ENCODE peak calls at places on chromosomes 16 and 17, in nine cellular contexts. F is Panc1, G is AG04450, E is neural crest cell, X is A549, Z is brain microvascular endothelial cell, P is Calu3, I is PC-9, A is body of pancreas. U is an unnamed sample.

GRCh38 chr16:14497245-14498082 is 132.6 kb downstream of the PARN start:
- DNase-seq in F (no peak), G (no peak), E (no peak), X (no peak), Z (no peak), P (no peak), I (no peak), A (no peak), U (no peak)

GRCh38 chr17:13584701-13585080 is 17.0 kb downstream of the HS3ST3A1 start:
- DNase-seq in F (no peak), G (no peak), E (no peak), X (no peak), Z (peak; percentile 52), P (no peak), I (no peak), A (no peak), U (no peak)

GRCh38 chr16:1503110-1503955 is 10.2 kb downstream of the TELO2 start:
- DNase-seq in F (no peak), G (no peak), E (no peak), X (no peak), Z (no peak), P (no peak), I (no peak), A (no peak), U (no peak)

GRCh38 chr17:66858182-66859083 is 23.5 kb downstream of the CACNG5 start:
- DNase-seq in F (no peak), G (no peak), E (no peak), X (no peak), Z (no peak), P (no peak), I (no peak), A (no peak), U (no peak)

GRCh38 chr17:43042025-43042424 is 17.0 kb downstream of the RND2 start:
- DNase-seq in F (no peak), G (no peak), E (no peak), X (no peak), Z (no peak), P (no peak), I (no peak), A (no peak), U (no peak)

GRCh38 chr16:11635127-11635652 is 33.1 kb upstream of the SNN start:
- DNase-seq in F (no peak), G (no peak), E (no peak), X (no peak), Z (no peak), P (no peak), I (no peak), A (no peak), U (no peak)

GRCh38 chr16:65655802-65656201 is 533.9 kb upstream of the CDH11 start:
- DNase-seq in F (no peak), G (no peak), E (no peak), X (no peak), Z (no peak), P (no peak), I (no peak), A (no peak), U (no peak)

GRCh38 chr17:79355186-79355585 is 255.7 kb downstream of the RBFOX3 start:
- DNase-seq in F (no peak), G (no peak), E (no peak), X (no peak), Z (no peak), P (no peak), I (no peak), A (no peak), U (no peak)

GRCh38 chr17:28978016-28978415 is 26.7 kb upstream of the PHF12 start:
- DNase-seq in F (no peak), G (no peak), E (no peak), X (no peak), Z (no peak), P (no peak), I (no peak), A (no peak), U (no peak)

GRCh38 chr17:80949451-80950421 is 41.9 kb upstream of the CHMP6 start:
- DNase-seq in F (no peak), G (no peak), E (no peak), X (no peak), Z (no peak), P (no peak), I (no peak), A (no peak), U (no peak)

GRCh38 chr17:27810211-27810901 is 10.0 kb upstream of the NOS2 start:
- DNase-seq in F (no peak), G (no peak), E (no peak), X (no peak), Z (no peak), P (no peak), I (no peak), A (no peak), U (peak; percentile 66)

GRCh38 chr17:19646788-19647696 is 1.5 kb upstream of the ALDH3A2 start:
- DNase-seq in F (no peak), G (no peak), E (no peak), X (no peak), Z (no peak), P (peak; percentile 32), I (peak; percentile 39), A (no peak), U (no peak)

GRCh38 chr17:81245024-81245664 is 6.0 kb downstream of the NDUFAF8 start:
- DNase-seq in F (no peak), G (no peak), E (no peak), X (no peak), Z (peak; percentile 31), P (no peak), I (no peak), A (no peak), U (peak; percentile 59)

GRCh38 chr17:3959295-3959899 is 4.8 kb downstream of the ATP2A3 start:
- DNase-seq in F (no peak), G (peak; percentile 43), E (no peak), X (peak; percentile 94), Z (peak; percentile 61), P (peak; percentile 49), I (peak; percentile 84), A (peak; percentile 42), U (no peak)

GRCh38 chr17:76529643-76530488 is 7.6 kb downstream of the CYGB start:
- DNase-seq in F (no peak), G (no peak), E (no peak), X (no peak), Z (peak; percentile 57), P (no peak), I (peak; percentile 57), A (peak; percentile 44), U (no peak)

GRCh38 chr16:87816507-87817100 is 50.8 kb upstream of the KLHDC4 start:
- DNase-seq in F (no peak), G (no peak), E (no peak), X (no peak), Z (no peak), P (no peak), I (no peak), A (no peak), U (no peak)

GRCh38 chr17:61131555-61131954 is 268.1 kb upstream of the TBX2 start:
- DNase-seq in F (no peak), G (no peak), E (no peak), X (no peak), Z (no peak), P (no peak), I (no peak), A (no peak), U (no peak)

GRCh38 chr17:50118076-50118827 is 11.7 kb downstream of the SAMD14 start:
- DNase-seq in F (no peak), G (no peak), E (no peak), X (no peak), Z (no peak), P (no peak), I (no peak), A (no peak), U (no peak)

GRCh38 chr17:42679001-42679491 is 2.3 kb upstream of the PLEKHH3 start:
- DNase-seq in F (no peak), G (no peak), E (no peak), X (peak; percentile 57), Z (peak; percentile 45), P (peak; percentile 67), I (peak; percentile 71), A (peak; percentile 73), U (peak; percentile 51)

GRCh38 chr17:65171753-65172152 is 34.6 kb downstream of the RGS9 start:
- DNase-seq in F (no peak), G (no peak), E (no peak), X (no peak), Z (no peak), P (no peak), I (no peak), A (no peak), U (no peak)

GRCh38 chr17:31541559-31541958 is 150.1 kb downstream of the RAB11FIP4 start:
- DNase-seq in F (no peak), G (no peak), E (no peak), X (no peak), Z (no peak), P (peak; percentile 30), I (no peak), A (peak; percentile 42), U (peak; percentile 34)
- TF ChIP-seq CTCF in F (no peak), G (peak; percentile 15), E (no peak), X (no peak), Z (peak; percentile 42), P (no peak), I (no peak), A (no peak), U (no peak)

DNA sequence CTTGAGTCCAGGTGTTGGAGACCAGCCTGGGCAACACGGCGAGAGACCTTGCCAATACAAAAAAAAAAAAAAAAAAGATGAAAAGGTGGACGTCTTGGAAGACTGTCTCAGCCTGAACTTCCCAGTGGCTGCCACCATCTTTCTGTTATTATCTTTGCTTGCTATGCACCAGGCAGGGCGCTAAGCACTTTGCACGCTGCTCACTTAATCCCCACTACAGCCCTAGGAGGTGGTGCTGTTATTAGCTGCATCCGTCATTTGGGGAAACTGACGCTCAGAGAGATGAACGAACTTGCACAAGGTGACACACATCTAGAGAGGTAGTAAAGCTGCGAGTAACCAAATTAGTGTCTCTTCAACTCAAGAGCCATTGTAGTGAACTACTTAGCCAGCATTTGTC is 708 bp upstream of the CPPED1 start:
- DNase-seq in F (no peak), G (no peak), E (no peak), X (no peak), Z (no peak), P (no peak), I (no peak), A (no peak), U (no peak)
- TF ChIP-seq CTCF in F (no peak), G (no peak), E (no peak), X (no peak), Z (no peak), P (no peak), I (no peak), A (no peak), U (no peak)

DNA sequence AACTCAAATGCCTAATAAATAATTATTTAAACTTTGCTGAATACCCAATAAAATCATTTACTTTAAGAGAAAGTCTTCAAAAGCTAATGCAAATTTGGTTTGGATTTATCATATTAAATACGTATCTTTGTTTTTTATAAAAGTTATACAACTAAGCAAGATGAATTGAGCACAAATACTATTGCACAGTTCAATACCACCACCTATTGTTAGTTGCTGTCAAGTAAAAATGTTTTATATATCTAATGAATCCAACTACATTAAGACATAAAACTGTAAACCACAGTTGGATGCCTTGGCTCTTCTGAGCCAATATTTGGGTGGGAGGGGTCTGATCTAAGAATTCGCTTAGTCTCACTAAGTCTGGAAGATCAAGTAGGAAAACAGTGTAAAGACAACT is 7.7 kb downstream of the FBXL20 start:
- DNase-seq in F (no peak), G (no peak), E (no peak), X (no peak), Z (no peak), P (no peak), I (no peak), A (no peak), U (no peak)
- TF ChIP-seq CTCF in F (no peak), G (no peak), E (no peak), X (peak; percentile 25), Z (no peak), P (no peak), I (no peak), A (no peak), U (no peak)

GRCh38 chr16:3740934-3741333 is 23.6 kb upstream of the TRAP1 start:
- DNase-seq in F (no peak), G (no peak), E (no peak), X (no peak), Z (no peak), P (no peak), I (no peak), A (no peak), U (no peak)
- TF ChIP-seq CTCF in F (no peak), G (no peak), E (no peak), X (no peak), Z (no peak), P (no peak), I (no peak), A (no peak), U (no peak)

U was measured in GM10248.